ENCODE peak calls at places on chromosomes 1 and 21, in six cellular contexts. A, C, J, P, F and Q are unnamed samples.

GRCh38 chr1:211643324-211644212 is 31.9 kb downstream of the NEK2 start:
- DNase-seq in A (no peak), F (no peak), C (no peak), J (no peak), P (no peak), Q (no peak)

GRCh38 chr21:31220567-31220966 is 123.5 kb downstream of the TIAM1 start:
- DNase-seq in A (peak; percentile 73), F (peak; percentile 24), P (no peak), J (no peak), C (no peak), Q (no peak)

GRCh38 chr1:179108644-179109043 is 26.8 kb downstream of the TOR3A start:
- DNase-seq in J (no peak), F (no peak), P (no peak), C (no peak), A (no peak), Q (no peak)

GRCh38 chr1:204286323-204286714 is 72.5 kb upstream of the GOLT1A start:
- DNase-seq in P (no peak), F (no peak), A (no peak), C (no peak), J (no peak), Q (no peak)

GRCh38 chr21:7917729-7918128 is 2603.7 kb upstream of the TPTE start:
- DNase-seq in J (no peak), P (no peak), A (no peak), C (no peak), F (peak; percentile 20), Q (no peak)

GRCh38 chr21:43364851-43365424 is 62.0 kb downstream of the SIK1 start:
- DNase-seq in A (no peak), P (no peak), F (no peak), C (no peak), J (no peak), Q (no peak)

GRCh38 chr1:8031176-8031785 is 5.2 kb upstream of the ERRFI1 start:
- DNase-seq in J (no peak), A (peak; percentile 84), C (no peak), P (no peak), F (peak; percentile 51), Q (no peak)

GRCh38 chr1:38138498-38139233 is 92.1 kb upstream of the POU3F1 start:
- DNase-seq in C (peak; percentile 84), F (no peak), P (peak; percentile 96), A (peak; percentile 91), J (peak; percentile 88), Q (peak; percentile 88)

GRCh38 chr1:17024721-17025120 is 13.0 kb upstream of the ATP13A2 start:
- DNase-seq in P (no peak), A (no peak), C (no peak), J (no peak), F (no peak), Q (no peak)

GRCh38 chr1:117607471-117607870 is 1.6 kb downstream of the TENT5C start:
- DNase-seq in J (no peak), C (no peak), F (peak; percentile 93), P (no peak), A (no peak), Q (no peak)

GRCh38 chr21:35226960-35227741 is 178.0 kb upstream of the RUNX1 start:
- DNase-seq in C (no peak), J (no peak), A (no peak), P (no peak), F (peak; percentile 58), Q (no peak)

GRCh38 chr1:52032785-52033131 is 852 bp downstream of the KTI12 start:
- DNase-seq in A (peak; percentile 78), P (no peak), F (peak; percentile 89), C (peak; percentile 18), J (peak; percentile 64), Q (no peak)

GRCh38 chr1:220690140-220691038 is at the start of gene C1orf115:
- DNase-seq in A (peak; percentile 56), P (no peak), F (peak; percentile 25), J (peak; percentile 35), C (peak; percentile 80), Q (peak; percentile 14)

GRCh38 chr1:204607910-204608309 is 77.6 kb downstream of the LRRN2 start:
- DNase-seq in A (no peak), F (no peak), P (no peak), C (no peak), J (no peak), Q (no peak)

GRCh38 chr1:196148367-196148970 is 459.8 kb downstream of the KCNT2 start:
- DNase-seq in A (peak; percentile 68), J (no peak), P (peak; percentile 15), C (no peak), F (peak; percentile 37), Q (peak; percentile 16)

GRCh38 chr1:78833491-78833890 is 173.0 kb downstream of the ADGRL4 start:
- DNase-seq in C (no peak), J (peak; percentile 80), P (no peak), A (peak; percentile 95), F (no peak), Q (peak; percentile 73)

GRCh38 chr1:7610106-7610731 is 160.9 kb upstream of the VAMP3 start:
- DNase-seq in F (no peak), P (no peak), J (no peak), A (no peak), C (no peak), Q (no peak)

GRCh38 chr1:63547621-63548294 is 24.4 kb downstream of the EFCAB7 start:
- DNase-seq in P (no peak), A (peak; percentile 96), C (no peak), J (no peak), F (no peak), Q (no peak)

GRCh38 chr1:167500283-167500860 is 18.0 kb downstream of the CD247 start:
- DNase-seq in P (no peak), F (no peak), J (no peak), A (no peak), C (no peak), Q (no peak)

GRCh38 chr1:206117151-206117948 is at the start of gene AVPR1B:
- DNase-seq in P (no peak), A (peak; percentile 10), J (peak; percentile 5), F (peak; percentile 43), C (peak; percentile 48), Q (no peak)
- TF ChIP-seq CTCF in P (peak; percentile 5), A (no peak), J (no peak), F (no peak), C (peak; percentile 18), Q (no peak)

DNA sequence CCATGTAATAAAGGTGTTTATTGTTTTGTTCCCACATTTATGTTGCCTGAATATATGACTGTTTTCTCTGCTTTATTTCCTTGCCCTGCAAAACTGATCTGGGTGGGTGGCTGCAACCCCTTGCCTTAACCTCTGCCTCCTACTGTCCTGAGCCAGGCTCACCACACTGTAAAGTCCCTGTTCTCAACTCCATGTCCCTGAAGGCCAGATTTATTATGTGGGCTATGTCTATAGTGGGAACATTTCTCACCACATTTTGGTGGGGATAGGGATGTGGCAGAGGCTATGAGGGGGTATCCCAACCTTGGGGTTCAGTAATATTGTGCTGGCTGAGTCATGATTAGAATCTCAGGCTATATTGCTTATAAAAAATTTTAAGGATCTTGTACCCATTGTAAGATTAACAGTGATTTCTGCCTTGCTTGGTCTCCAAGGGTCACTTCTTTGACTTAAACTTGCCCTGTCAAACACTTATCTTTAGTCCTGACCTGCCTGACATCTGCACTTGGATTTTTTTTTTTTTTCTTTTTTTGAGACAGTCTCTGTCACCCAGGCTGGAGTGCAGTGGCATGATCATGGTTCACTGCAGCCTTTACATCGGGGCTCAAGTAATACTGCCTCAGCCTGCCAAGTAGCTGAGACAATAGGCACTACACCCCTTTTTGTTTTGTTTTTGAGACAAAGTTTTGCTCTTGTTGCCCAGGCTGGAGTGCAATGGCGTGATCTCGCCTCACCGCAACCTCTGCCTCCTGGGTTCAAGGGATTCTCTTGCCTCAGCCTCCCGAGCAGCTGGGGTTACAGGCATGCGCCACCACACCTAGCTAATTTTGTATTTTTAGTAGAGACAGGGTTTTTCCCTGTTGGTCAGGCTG is 3.6 kb downstream of the RPS8 start:
- DNase-seq in J (no peak), P (no peak), C (no peak), A (no peak), F (no peak), Q (no peak)
- H3K4me3 ChIP-seq in J (peak overlapping the region; percentile 9), P (no peak overlapping the region), C (no peak overlapping the region), A (no peak overlapping the region), F (peak overlapping the region; percentile 69), Q (peak overlapping the region; percentile 100)

GRCh38 chr1:40593449-40594186 is 62.2 kb downstream of the ZNF684 start:
- DNase-seq in J (no peak), C (no peak), F (peak; percentile 59), P (no peak), A (no peak), Q (no peak)

GRCh38 chr1:40595623-40596022 is 64.2 kb downstream of the ZNF684 start:
- DNase-seq in J (no peak), C (no peak), P (no peak), F (peak; percentile 10), A (no peak), Q (no peak)

GRCh38 chr1:40594187-40594531 is 62.7 kb downstream of the ZNF684 start:
- DNase-seq in A (no peak), J (no peak), F (peak; percentile 16), P (no peak), C (no peak), Q (no peak)

GRCh38 chr1:40592107-40592773 is 60.8 kb downstream of the ZNF684 start:
- DNase-seq in J (peak; percentile 38), A (peak; percentile 65), C (no peak), P (no peak), F (peak; percentile 60), Q (no peak)
- TF ChIP-seq CTCF in J (peak; percentile 72), A (peak; percentile 54), C (peak; percentile 52), P (peak; percentile 45), F (peak; percentile 28), Q (peak; percentile 58)

DNA sequence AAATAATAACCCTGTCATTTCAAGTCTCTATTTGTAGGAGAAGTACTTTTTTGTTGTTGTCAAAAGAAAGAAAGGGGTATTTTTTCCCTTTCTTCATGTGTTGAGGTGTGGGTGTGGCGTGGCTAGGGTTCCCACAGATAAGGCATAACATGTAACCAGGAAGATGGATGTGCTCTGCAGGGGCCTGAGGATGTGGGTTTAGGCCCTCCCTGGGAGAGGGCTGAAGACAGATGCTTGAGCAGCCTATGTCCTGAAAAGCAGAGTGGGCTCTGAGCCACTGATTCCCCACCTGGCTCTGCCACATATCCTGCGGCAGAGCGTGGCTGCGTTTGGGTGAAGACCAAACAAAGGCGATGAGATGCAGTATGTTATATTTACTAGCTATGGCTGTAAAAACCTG is 13.9 kb upstream of the ADAR start:
- DNase-seq in J (no peak), F (no peak), P (no peak), C (no peak), A (no peak), Q (no peak)
- H3K4me3 ChIP-seq in J (no peak overlapping the region), F (no peak overlapping the region), P (no peak overlapping the region), C (no peak overlapping the region), A (no peak overlapping the region), Q (no peak overlapping the region)

GRCh38 chr1:25247024-25247828 is at the start of gene RSRP1:
- DNase-seq in J (peak; percentile 98), A (peak; percentile 98), F (peak; percentile 97), C (peak; percentile 100), P (peak; percentile 95), Q (peak; percentile 91)

GRCh38 chr1:25245809-25246599 is 1.2 kb downstream of the RSRP1 start:
- DNase-seq in C (no peak), J (no peak), F (peak; percentile 34), P (no peak), A (peak; percentile 61), Q (no peak)

GRCh38 chr1:25243907-25244306 is 3.3 kb downstream of the RSRP1 start:
- DNase-seq in P (no peak), J (no peak), C (no peak), A (no peak), F (no peak), Q (no peak)

GRCh38 chr1:25246600-25247023 is 642 bp downstream of the RSRP1 start:
- DNase-seq in C (peak; percentile 27), F (no peak), J (no peak), P (no peak), A (no peak), Q (no peak)

GRCh38 chr1:25245393-25245792 is 1.9 kb downstream of the RSRP1 start:
- DNase-seq in C (no peak), F (no peak), A (no peak), J (no peak), P (no peak), Q (no peak)
- TF ChIP-seq CTCF in C (no peak), F (no peak), A (no peak), J (no peak), P (no peak), Q (no peak)